ENCODE peak calls at places on chromosome 18, in four cellular contexts. Y is GM12878, K is HepG2, C is K562. P is an unnamed sample.

GRCh38 chr18:35511833-35512232 is 14.1 kb upstream of the INO80C start:
- DNase-seq in K (no peak), C (no peak), Y (no peak), P (no peak)

GRCh38 chr18:34807106-34807796 is 97.2 kb downstream of the DTNA start:
- DNase-seq in K (peak; percentile 4), C (no peak), Y (no peak), P (no peak)

GRCh38 chr18:3132700-3133099 is 87.1 kb downstream of the MYOM1 start:
- DNase-seq in K (no peak), C (no peak), Y (no peak), P (no peak)

GRCh38 chr18:50429207-50429948 is 54.5 kb downstream of the SKA1 start:
- DNase-seq in K (peak; percentile 18), Y (no peak), C (peak; percentile 18), P (no peak)

GRCh38 chr18:3281456-3282400 is 19.8 kb downstream of the MYL12B start:
- DNase-seq in C (peak; percentile 72), K (peak; percentile 67), Y (no peak), P (no peak)

GRCh38 chr18:79387214-79387613 is 8.5 kb upstream of the NFATC1 start:
- DNase-seq in C (no peak), Y (no peak), K (no peak), P (no peak)

GRCh38 chr18:48151421-48152095 is 221.1 kb upstream of the SMAD2 start:
- DNase-seq in C (no peak), Y (no peak), K (no peak), P (no peak)

GRCh38 chr18:2967820-2968219 is 45.1 kb downstream of the LPIN2 start:
- DNase-seq in Y (no peak), C (no peak), K (no peak), P (no peak)

GRCh38 chr18:63878343-63878742 is 9.2 kb upstream of the SERPINB2 start:
- DNase-seq in C (no peak), Y (no peak), K (no peak), P (no peak)

GRCh38 chr18:9803698-9804516 is 81.9 kb upstream of the TXNDC2 start:
- DNase-seq in C (peak; percentile 58), K (no peak), Y (no peak), P (peak; percentile 28)

GRCh38 chr18:23967321-23968089 is 47.0 kb upstream of the TTC39C start:
- DNase-seq in Y (peak; percentile 53), C (no peak), K (no peak), P (no peak)

GRCh38 chr18:74190086-74190485 is 41.8 kb downstream of the TIMM21 start:
- DNase-seq in K (no peak), Y (no peak), C (no peak), P (no peak)

GRCh38 chr18:57776767-57777166 is 26.3 kb downstream of the ATP8B1 start:
- DNase-seq in Y (no peak), K (no peak), C (peak; percentile 60), P (no peak)

GRCh38 chr18:11387880-11388279 is 221.5 kb upstream of the SLC35G4 start:
- DNase-seq in C (peak; percentile 47), K (peak; percentile 76), Y (no peak), P (peak; percentile 45)

GRCh38 chr18:48885951-48886400 is 64.8 kb downstream of the SMAD7 start:
- DNase-seq in Y (no peak), K (no peak), C (no peak), P (no peak)

GRCh38 chr18:55054591-55054990 is 95.3 kb upstream of the CCDC68 start:
- DNase-seq in K (no peak), Y (no peak), C (no peak), P (no peak)
- TF ChIP-seq MAX in K (no peak), Y (no peak), C (no peak), P (no peak)

GRCh38 chr18:5894215-5894612 is 1.1 kb downstream of the TMEM200C start:
- DNase-seq in C (no peak), K (no peak), Y (no peak), P (no peak)
- TF ChIP-seq ETV6 in C (no peak), K (no peak), Y (no peak), P (no peak)

GRCh38 chr18:77131652-77132368 is 773 bp downstream of the MBP start:
- DNase-seq in C (no peak), Y (no peak), K (no peak), P (peak; percentile 39)
- TF ChIP-seq MAX in C (no peak), Y (no peak), K (peak; percentile 71), P (no peak)

DNA sequence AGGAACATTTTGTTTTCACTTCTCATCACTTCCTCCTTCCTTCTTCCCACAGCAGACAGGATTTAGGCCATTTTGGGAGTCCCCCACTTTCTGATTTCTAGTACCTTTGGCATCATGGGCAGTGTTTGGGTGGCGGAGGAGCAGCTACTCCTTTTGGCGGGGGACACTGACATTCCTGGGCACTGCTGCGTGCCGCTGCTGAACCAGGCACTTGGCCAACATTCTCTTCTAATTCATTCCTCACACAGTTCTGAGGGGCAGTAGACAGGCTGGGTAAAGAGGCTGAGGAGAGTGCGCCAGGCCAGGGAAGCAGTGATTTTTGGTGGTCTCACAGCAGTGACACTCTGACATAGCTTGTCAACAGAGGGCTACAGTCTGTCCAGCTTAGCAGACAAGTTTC is 270.2 kb downstream of the LOXHD1 start:
- DNase-seq in C (no peak), K (no peak), Y (no peak), P (no peak)
- TF ChIP-seq ETV6 in C (no peak), K (no peak), Y (no peak), P (no peak)

GRCh38 chr18:53266850-53267249 is 926.9 kb downstream of the DCC start:
- DNase-seq in Y (no peak), C (no peak), K (no peak), P (no peak)

GRCh38 chr18:53268455-53268854 is 928.5 kb downstream of the DCC start:
- DNase-seq in K (no peak), Y (no peak), C (no peak), P (no peak)
- TF ChIP-seq MAX in K (no peak), Y (no peak), C (no peak), P (no peak)